ENCODE peak calls at places on chromosomes 12 and 14, in five cellular contexts. A is mesothelial cell of epicardium, P is B cell, R is PC-9, W is Calu3. I is an unnamed sample.
A peak's percentile ranks its signal among the peaks of the same experiment; 100 is the strongest.

GRCh38 chr12:22631863-22632463 is 7.0 kb downstream of the ETNK1 start:
- DNase-seq in A (no peak), P (peak; percentile 30), R (no peak), W (no peak), I (no peak)

GRCh38 chr12:39990122-39991101 is 115.5 kb downstream of the SLC2A13 start:
- DNase-seq in A (no peak), P (peak; percentile 65), R (peak; percentile 27), W (peak; percentile 60), I (no peak)

GRCh38 chr12:104877107-104877705 is 80.9 kb downstream of the SLC41A2 start:
- DNase-seq in A (no peak), P (peak; percentile 57), R (peak; percentile 42), W (peak; percentile 46), I (peak; percentile 19)

GRCh38 chr14:75604979-75605825 is 26.8 kb downstream of the FLVCR2 start:
- DNase-seq in A (no peak), P (no peak), R (peak; percentile 32), W (no peak), I (no peak)

GRCh38 chr14:75978249-75978731 is 3.5 kb downstream of the TGFB3 start:
- DNase-seq in A (no peak), P (peak; percentile 38), R (no peak), W (no peak), I (no peak)

GRCh38 chr12:109606261-109607028 is 32.9 kb downstream of the MVK start:
- DNase-seq in A (no peak), P (no peak), R (no peak), W (no peak), I (peak; percentile 83)

GRCh38 chr12:107092669-107093546 is 441 bp downstream of the CRY1 start:
- DNase-seq in A (peak; percentile 32), P (peak; percentile 58), R (peak; percentile 34), W (peak; percentile 42), I (no peak)

GRCh38 chr14:31337331-31337730 is 83.0 kb downstream of the HEATR5A start:
- DNase-seq in A (no peak), P (no peak), R (no peak), W (no peak), I (no peak)

GRCh38 chr12:32240210-32240609 is 133.6 kb downstream of the BICD1 start:
- DNase-seq in A (no peak), P (no peak), R (no peak), W (no peak), I (no peak)

GRCh38 chr12:65460076-65460475 is 181.6 kb downstream of the MSRB3 start:
- DNase-seq in A (no peak), P (no peak), R (no peak), W (no peak), I (no peak)

GRCh38 chr12:47270782-47271664 is 191.3 kb upstream of the AMIGO2 start:
- DNase-seq in A (no peak), P (no peak), R (peak; percentile 70), W (peak; percentile 53), I (no peak)

GRCh38 chr14:29077916-29078315 is 311.3 kb downstream of the FOXG1 start:
- DNase-seq in A (no peak), P (no peak), R (no peak), W (no peak), I (no peak)

GRCh38 chr14:51562816-51563215 is 88.9 kb upstream of the FRMD6 start:
- DNase-seq in A (no peak), P (no peak), R (no peak), W (no peak), I (no peak)

GRCh38 chr12:113397497-113398197 is 6.0 kb downstream of the SDS start:
- DNase-seq in A (no peak), P (no peak), R (no peak), W (no peak), I (no peak)

GRCh38 chr12:66538970-66539369 is 139.9 kb downstream of the GRIP1 start:
- DNase-seq in A (no peak), P (no peak), R (peak; percentile 34), W (no peak), I (no peak)

GRCh38 chr12:132393991-132394949 is 64.9 kb upstream of the GALNT9 start:
- DNase-seq in A (no peak), P (no peak), R (peak; percentile 35), W (no peak), I (no peak)

GRCh38 chr12:130948136-130948535 is 5.6 kb upstream of the ADGRD1 start:
- DNase-seq in A (no peak), P (no peak), R (no peak), W (no peak), I (no peak)

GRCh38 chr12:116513944-116514343 is 45.2 kb upstream of the MAP1LC3B2 start:
- DNase-seq in A (no peak), P (no peak), R (no peak), W (no peak), I (no peak)

GRCh38 chr12:26046886-26047285 is 78.0 kb downstream of the BHLHE41 start:
- DNase-seq in A (no peak), P (no peak), R (no peak), W (no peak), I (no peak)

GRCh38 chr12:57268264-57268663 is 17.3 kb upstream of the STAC3 start:
- DNase-seq in A (no peak), P (no peak), R (no peak), W (no peak), I (no peak)

GRCh38 chr14:23053426-23053825 is 3.9 kb downstream of the CDH24 start:
- DNase-seq in A (no peak), P (no peak), R (no peak), W (no peak), I (no peak)

GRCh38 chr12:44930972-44931600 is 55.0 kb upstream of the NELL2 start:
- DNase-seq in A (no peak), P (peak; percentile 45), R (no peak), W (no peak), I (peak; percentile 38)

GRCh38 chr12:76241371-76241770 is 106.8 kb downstream of the BBS10 start:
- DNase-seq in A (no peak), P (no peak), R (no peak), W (no peak), I (no peak)

GRCh38 chr12:76246611-76247010 is 101.6 kb downstream of the BBS10 start:
- DNase-seq in A (no peak), P (no peak), R (no peak), W (no peak), I (no peak)

GRCh38 chr12:76242813-76243540 is 105.2 kb downstream of the BBS10 start:
- DNase-seq in A (no peak), P (no peak), R (no peak), W (no peak), I (peak; percentile 26)

GRCh38 chr12:76247026-76247688 is 101.1 kb downstream of the BBS10 start:
- DNase-seq in A (no peak), P (no peak), R (no peak), W (no peak), I (no peak)

GRCh38 chr12:76244298-76244697 is 103.9 kb downstream of the BBS10 start:
- DNase-seq in A (no peak), P (no peak), R (no peak), W (no peak), I (no peak)
- TF ChIP-seq CTCF in A (no peak), P (no peak), R (no peak), W (no peak), I (no peak)

DNA sequence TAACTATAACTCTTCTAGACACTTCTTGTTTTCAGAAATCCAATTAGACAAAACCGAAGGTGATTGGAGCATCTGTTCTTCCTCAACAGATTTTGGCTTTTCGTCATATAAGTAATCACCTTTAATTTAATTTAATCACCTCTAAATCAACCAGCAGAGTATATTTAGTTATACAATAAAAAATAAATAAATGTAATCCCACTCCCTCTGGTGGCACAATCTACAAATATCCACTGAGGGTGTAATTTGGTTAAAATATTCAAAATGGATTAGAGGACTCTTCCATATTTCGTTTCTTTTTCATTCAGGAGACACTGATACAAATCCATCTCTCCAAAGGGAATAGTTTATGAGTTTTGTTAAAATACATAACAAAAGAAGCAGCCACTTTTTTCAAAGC is 18.3 kb upstream of the SLC35F4 start:
- DNase-seq in A (no peak), P (no peak), R (no peak), W (no peak), I (no peak)
- TF ChIP-seq CTCF in A (peak; percentile 57), P (no peak), R (peak; percentile 48), W (peak; percentile 21), I (peak; percentile 12)

GRCh38 chr12:52321433-52321832 is 235 bp upstream of the KRT83 start:
- DNase-seq in A (peak; percentile 1), P (no peak), R (no peak), W (no peak), I (no peak)

GRCh38 chr12:52320784-52321400 is at the start of gene KRT83:
- DNase-seq in A (peak; percentile 12), P (no peak), R (no peak), W (no peak), I (no peak)

GRCh38 chr12:52318241-52318990 is 2.8 kb downstream of the KRT83 start:
- DNase-seq in A (no peak), P (no peak), R (no peak), W (no peak), I (no peak)

GRCh38 chr12:52317443-52318052 is 3.6 kb downstream of the KRT83 start:
- DNase-seq in A (no peak), P (no peak), R (no peak), W (no peak), I (no peak)

GRCh38 chr12:52319097-52319496 is 2.1 kb downstream of the KRT83 start:
- DNase-seq in A (peak; percentile 5), P (no peak), R (peak; percentile 53), W (peak; percentile 37), I (no peak)
- TF ChIP-seq CTCF in A (no peak), P (no peak), R (peak; percentile 55), W (no peak), I (no peak)

DNA sequence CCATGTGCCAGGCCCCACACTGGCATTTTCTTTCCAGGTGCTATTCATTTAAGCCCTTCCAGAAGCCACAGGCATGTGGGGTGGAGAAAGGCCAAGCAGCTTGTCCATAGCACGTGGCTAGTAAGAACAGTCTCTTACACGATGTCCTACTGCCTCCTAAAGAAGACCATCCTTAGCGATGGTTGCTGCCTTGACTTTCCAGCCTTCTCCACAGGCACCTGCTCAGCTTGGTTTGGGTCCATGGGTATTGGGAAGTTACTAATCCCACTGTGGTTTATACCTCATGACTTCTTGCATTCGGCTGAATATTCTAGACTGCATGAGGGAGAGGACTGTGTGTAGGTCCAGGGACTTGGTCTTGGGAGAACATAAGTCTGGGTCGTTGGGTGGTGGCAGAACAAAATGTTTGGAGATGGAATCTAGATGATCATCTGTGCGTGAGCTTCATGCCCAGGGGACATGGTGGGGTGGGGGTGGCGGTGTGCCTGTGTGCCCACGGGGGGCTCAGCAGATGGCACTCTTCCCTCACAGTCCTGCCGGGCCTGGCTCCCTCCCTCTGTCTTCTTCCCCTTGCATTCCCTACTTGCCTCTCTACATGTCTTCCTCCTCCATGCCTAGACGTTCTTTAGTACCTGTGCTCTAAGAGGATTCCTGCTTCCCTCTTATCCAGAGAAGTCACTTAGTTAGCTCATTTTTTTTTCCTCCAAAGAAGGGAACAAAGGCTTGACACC is 49.1 kb downstream of the NINJ2 start:
- DNase-seq in A (no peak), P (peak; percentile 65), R (no peak), W (peak; percentile 36), I (no peak)
- TF ChIP-seq CTCF in A (no peak), P (peak; percentile 45), R (no peak), W (no peak), I (peak; percentile 37)

DNA sequence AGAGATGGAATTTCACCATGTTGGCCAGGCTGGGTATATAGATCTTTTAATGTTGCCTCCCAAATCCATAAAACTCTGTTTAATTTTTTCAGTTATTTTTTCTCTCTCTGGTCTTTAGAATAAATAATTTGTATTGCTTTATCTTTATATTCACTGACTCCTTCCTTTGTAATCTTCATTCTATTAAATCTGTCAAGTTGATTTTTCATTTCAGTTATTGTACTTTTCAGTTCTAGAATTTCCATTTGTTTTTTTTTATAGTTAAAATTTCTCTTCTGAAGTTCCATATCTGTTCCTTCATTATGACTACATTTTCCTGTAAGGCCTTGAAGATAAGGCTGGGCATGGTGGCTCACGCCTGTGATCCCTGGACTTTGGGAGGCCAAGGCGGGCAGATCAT is 13.6 kb upstream of the SPPL3 start:
- DNase-seq in A (no peak), P (no peak), R (no peak), W (no peak), I (no peak)
- TF ChIP-seq CTCF in A (no peak), P (no peak), R (no peak), W (no peak), I (no peak)